ENCODE peak calls at places on chromosomes 3 and 15, in seven cellular contexts. One of them, this sample, is unnamed.

GRCh38 chr15:46297766-46298165 is 662.9 kb downstream of the SQOR start:
- DNase-seq in IMR-90: no peak
- DNase-seq in fibroblast of mammary gland: no peak
- DNase-seq in NCI-H187: no peak
- DNase-seq in activated CD4-positive, alpha-beta T cell treated with anti-CD3 and anti-CD28 coated beads for 4 hours: no peak
- DNase-seq in cardiac septum: no peak
- DNase-seq in GM04503: no peak
- DNase-seq in this sample: no peak

GRCh38 chr3:59774613-59775012 is 724.8 kb upstream of the CFAP20DC start:
- DNase-seq in IMR-90: peak
- DNase-seq in fibroblast of mammary gland: peak
- DNase-seq in NCI-H187: no peak
- DNase-seq in activated CD4-positive, alpha-beta T cell treated with anti-CD3 and anti-CD28 coated beads for 4 hours: no peak
- DNase-seq in cardiac septum: no peak
- DNase-seq in GM04503: peak
- DNase-seq in this sample: peak

GRCh38 chr3:71064976-71065763 is 518.4 kb downstream of the FOXP1 start:
- DNase-seq in IMR-90: peak
- DNase-seq in fibroblast of mammary gland: peak
- DNase-seq in NCI-H187: no peak
- DNase-seq in activated CD4-positive, alpha-beta T cell treated with anti-CD3 and anti-CD28 coated beads for 4 hours: peak
- DNase-seq in cardiac septum: peak
- DNase-seq in GM04503: no peak
- DNase-seq in this sample: peak

GRCh38 chr15:62656071-62656470 is 386.5 kb upstream of the TPM1 start:
- DNase-seq in IMR-90: no peak
- DNase-seq in fibroblast of mammary gland: no peak
- DNase-seq in NCI-H187: no peak
- DNase-seq in activated CD4-positive, alpha-beta T cell treated with anti-CD3 and anti-CD28 coated beads for 4 hours: no peak
- DNase-seq in cardiac septum: no peak
- DNase-seq in GM04503: no peak
- DNase-seq in this sample: no peak

GRCh38 chr3:43710607-43711006 is 19.9 kb downstream of the ABHD5 start:
- DNase-seq in IMR-90: no peak
- DNase-seq in fibroblast of mammary gland: no peak
- DNase-seq in NCI-H187: no peak
- DNase-seq in activated CD4-positive, alpha-beta T cell treated with anti-CD3 and anti-CD28 coated beads for 4 hours: no peak
- DNase-seq in cardiac septum: no peak
- DNase-seq in GM04503: no peak
- DNase-seq in this sample: no peak

GRCh38 chr3:101809178-101810022 is 30.4 kb downstream of the NXPE3 start:
- DNase-seq in IMR-90: peak
- DNase-seq in fibroblast of mammary gland: peak
- DNase-seq in NCI-H187: no peak
- DNase-seq in activated CD4-positive, alpha-beta T cell treated with anti-CD3 and anti-CD28 coated beads for 4 hours: peak
- DNase-seq in cardiac septum: no peak
- DNase-seq in GM04503: no peak
- DNase-seq in this sample: peak

GRCh38 chr15:76663529-76663928 is 241.6 kb downstream of the SCAPER start:
- DNase-seq in IMR-90: no peak
- DNase-seq in fibroblast of mammary gland: no peak
- DNase-seq in NCI-H187: no peak
- DNase-seq in activated CD4-positive, alpha-beta T cell treated with anti-CD3 and anti-CD28 coated beads for 4 hours: no peak
- DNase-seq in cardiac septum: no peak
- DNase-seq in GM04503: no peak
- DNase-seq in this sample: no peak

GRCh38 chr3:61613666-61614065 is 52.3 kb downstream of the PTPRG start:
- DNase-seq in IMR-90: no peak
- DNase-seq in fibroblast of mammary gland: no peak
- DNase-seq in NCI-H187: no peak
- DNase-seq in activated CD4-positive, alpha-beta T cell treated with anti-CD3 and anti-CD28 coated beads for 4 hours: no peak
- DNase-seq in cardiac septum: no peak
- DNase-seq in GM04503: no peak
- DNase-seq in this sample: no peak

GRCh38 chr3:58183891-58184290 is 26.9 kb downstream of the DNASE1L3 start:
- DNase-seq in IMR-90: no peak
- DNase-seq in fibroblast of mammary gland: no peak
- DNase-seq in NCI-H187: no peak
- DNase-seq in activated CD4-positive, alpha-beta T cell treated with anti-CD3 and anti-CD28 coated beads for 4 hours: no peak
- DNase-seq in cardiac septum: no peak
- DNase-seq in GM04503: no peak
- DNase-seq in this sample: no peak

GRCh38 chr3:61855211-61855610 is 293.8 kb downstream of the PTPRG start:
- DNase-seq in IMR-90: no peak
- DNase-seq in fibroblast of mammary gland: peak
- DNase-seq in NCI-H187: no peak
- DNase-seq in activated CD4-positive, alpha-beta T cell treated with anti-CD3 and anti-CD28 coated beads for 4 hours: no peak
- DNase-seq in cardiac septum: no peak
- DNase-seq in GM04503: no peak
- DNase-seq in this sample: peak

GRCh38 chr3:71062920-71063767 is 520.4 kb downstream of the FOXP1 start:
- DNase-seq in IMR-90: peak
- DNase-seq in fibroblast of mammary gland: peak
- DNase-seq in NCI-H187: no peak
- DNase-seq in activated CD4-positive, alpha-beta T cell treated with anti-CD3 and anti-CD28 coated beads for 4 hours: no peak
- DNase-seq in cardiac septum: no peak
- DNase-seq in GM04503: no peak
- DNase-seq in this sample: peak

GRCh38 chr3:102192575-102192974 is 242.2 kb upstream of the ZPLD1 start:
- DNase-seq in IMR-90: no peak
- DNase-seq in fibroblast of mammary gland: no peak
- DNase-seq in NCI-H187: no peak
- DNase-seq in activated CD4-positive, alpha-beta T cell treated with anti-CD3 and anti-CD28 coated beads for 4 hours: no peak
- DNase-seq in cardiac septum: no peak
- DNase-seq in GM04503: no peak
- DNase-seq in this sample: no peak

GRCh38 chr15:34582461-34583357 is 742 bp downstream of the GOLGA8B start:
- DNase-seq in IMR-90: peak
- DNase-seq in fibroblast of mammary gland: no peak
- DNase-seq in NCI-H187: no peak
- DNase-seq in activated CD4-positive, alpha-beta T cell treated with anti-CD3 and anti-CD28 coated beads for 4 hours: peak
- DNase-seq in cardiac septum: peak
- DNase-seq in GM04503: no peak
- DNase-seq in this sample: peak